ENCODE peak calls at places on chromosome 4, in eight cellular contexts. One of them, this sample, is unnamed.

GRCh38 chr4:123556526-123556925 is 159.9 kb downstream of the SPRY1 start:
- DNase-seq in NB4: no peak
- DNase-seq in activated naive CD4-positive, alpha-beta T cell: no peak
- DNase-seq in SHP77: no peak
- DNase-seq in MCF 10A: no peak
- DNase-seq in pons: no peak
- DNase-seq in EL: no peak
- DNase-seq in RKO: no peak
- DNase-seq in this sample: no peak

GRCh38 chr4:55409468-55410171 is 13.9 kb downstream of the TMEM165 start:
- DNase-seq in NB4: peak
- DNase-seq in activated naive CD4-positive, alpha-beta T cell: no peak
- DNase-seq in SHP77: no peak
- DNase-seq in MCF 10A: no peak
- DNase-seq in pons: peak
- DNase-seq in EL: peak
- DNase-seq in RKO: peak
- DNase-seq in this sample: no peak

GRCh38 chr4:22672944-22673343 is 19.8 kb upstream of the GBA3 start:
- DNase-seq in NB4: no peak
- DNase-seq in activated naive CD4-positive, alpha-beta T cell: no peak
- DNase-seq in SHP77: no peak
- DNase-seq in MCF 10A: no peak
- DNase-seq in pons: no peak
- DNase-seq in EL: no peak
- DNase-seq in RKO: no peak
- DNase-seq in this sample: no peak

GRCh38 chr4:87423313-87424031 is 1.1 kb downstream of the NUDT9 start:
- DNase-seq in NB4: peak
- DNase-seq in activated naive CD4-positive, alpha-beta T cell: no peak
- DNase-seq in SHP77: no peak
- DNase-seq in MCF 10A: peak
- DNase-seq in pons: peak
- DNase-seq in EL: peak
- DNase-seq in RKO: peak
- DNase-seq in this sample: no peak

GRCh38 chr4:182212211-182212761 is 30.9 kb upstream of the TENM3 start:
- DNase-seq in NB4: no peak
- DNase-seq in activated naive CD4-positive, alpha-beta T cell: no peak
- DNase-seq in SHP77: no peak
- DNase-seq in MCF 10A: no peak
- DNase-seq in pons: no peak
- DNase-seq in EL: peak
- DNase-seq in RKO: no peak
- DNase-seq in this sample: no peak

GRCh38 chr4:117549624-117550023 is 464.2 kb upstream of the TRAM1L1 start:
- DNase-seq in NB4: no peak
- DNase-seq in activated naive CD4-positive, alpha-beta T cell: no peak
- DNase-seq in SHP77: no peak
- DNase-seq in MCF 10A: no peak
- DNase-seq in pons: no peak
- DNase-seq in EL: no peak
- DNase-seq in RKO: no peak
- DNase-seq in this sample: no peak

GRCh38 chr4:8580321-8581093 is at the start of gene GPR78:
- DNase-seq in NB4: peak
- DNase-seq in activated naive CD4-positive, alpha-beta T cell: no peak
- DNase-seq in SHP77: no peak
- DNase-seq in MCF 10A: no peak
- DNase-seq in pons: no peak
- DNase-seq in EL: peak
- DNase-seq in RKO: no peak
- DNase-seq in this sample: peak

GRCh38 chr4:121217385-121217784 is 53.3 kb upstream of the TNIP3 start:
- DNase-seq in NB4: peak
- DNase-seq in activated naive CD4-positive, alpha-beta T cell: no peak
- DNase-seq in SHP77: no peak
- DNase-seq in MCF 10A: no peak
- DNase-seq in pons: no peak
- DNase-seq in EL: peak
- DNase-seq in RKO: no peak
- DNase-seq in this sample: peak

GRCh38 chr4:161183729-161184128 is 980.1 kb downstream of the FSTL5 start:
- DNase-seq in NB4: no peak
- DNase-seq in activated naive CD4-positive, alpha-beta T cell: no peak
- DNase-seq in SHP77: no peak
- DNase-seq in MCF 10A: no peak
- DNase-seq in pons: no peak
- DNase-seq in EL: no peak
- DNase-seq in RKO: no peak
- DNase-seq in this sample: no peak

GRCh38 chr4:186722856-186723206 is 825 bp downstream of the FAT1 start:
- DNase-seq in NB4: no peak
- DNase-seq in activated naive CD4-positive, alpha-beta T cell: no peak
- DNase-seq in SHP77: no peak
- DNase-seq in MCF 10A: no peak
- DNase-seq in pons: peak
- DNase-seq in EL: no peak
- DNase-seq in RKO: no peak
- DNase-seq in this sample: no peak

GRCh38 chr4:151641167-151641566 is 119.6 kb downstream of the GATB start:
- DNase-seq in NB4: peak
- DNase-seq in activated naive CD4-positive, alpha-beta T cell: no peak
- DNase-seq in SHP77: no peak
- DNase-seq in MCF 10A: peak
- DNase-seq in pons: no peak
- DNase-seq in EL: peak
- DNase-seq in RKO: no peak
- DNase-seq in this sample: no peak

GRCh38 chr4:94131212-94131611 is 76.5 kb upstream of the SMARCAD1 start:
- DNase-seq in NB4: no peak
- DNase-seq in activated naive CD4-positive, alpha-beta T cell: no peak
- DNase-seq in SHP77: no peak
- DNase-seq in MCF 10A: no peak
- DNase-seq in pons: no peak
- DNase-seq in EL: no peak
- DNase-seq in RKO: no peak
- DNase-seq in this sample: no peak

GRCh38 chr4:7043521-7044414 is 596 bp downstream of the TADA2B start:
- DNase-seq in NB4: peak
- DNase-seq in activated naive CD4-positive, alpha-beta T cell: peak
- DNase-seq in SHP77: no peak
- DNase-seq in MCF 10A: peak
- DNase-seq in pons: no peak
- DNase-seq in EL: peak
- DNase-seq in RKO: peak
- DNase-seq in this sample: no peak

GRCh38 chr4:14434483-14434882 is 567.8 kb upstream of the CPEB2 start:
- DNase-seq in NB4: no peak
- DNase-seq in activated naive CD4-positive, alpha-beta T cell: no peak
- DNase-seq in SHP77: no peak
- DNase-seq in MCF 10A: no peak
- DNase-seq in pons: no peak
- DNase-seq in EL: peak
- DNase-seq in RKO: no peak
- DNase-seq in this sample: no peak

GRCh38 chr4:122639181-122639580 is 18.3 kb upstream of the IL21 start:
- DNase-seq in NB4: no peak
- DNase-seq in activated naive CD4-positive, alpha-beta T cell: no peak
- DNase-seq in SHP77: no peak
- DNase-seq in MCF 10A: no peak
- DNase-seq in pons: no peak
- DNase-seq in EL: no peak
- DNase-seq in RKO: no peak
- DNase-seq in this sample: no peak

GRCh38 chr4:25890653-25891485 is 23.2 kb upstream of the SMIM20 start:
- DNase-seq in NB4: no peak
- DNase-seq in activated naive CD4-positive, alpha-beta T cell: no peak
- DNase-seq in SHP77: no peak
- DNase-seq in MCF 10A: no peak
- DNase-seq in pons: peak
- DNase-seq in EL: no peak
- DNase-seq in RKO: no peak
- DNase-seq in this sample: no peak

GRCh38 chr4:8044699-8045098 is 105.0 kb upstream of the AFAP1 start:
- DNase-seq in NB4: no peak
- DNase-seq in activated naive CD4-positive, alpha-beta T cell: no peak
- DNase-seq in SHP77: peak
- DNase-seq in MCF 10A: no peak
- DNase-seq in pons: peak
- DNase-seq in EL: no peak
- DNase-seq in RKO: no peak
- DNase-seq in this sample: no peak

GRCh38 chr4:86160423-86160822 is 199.4 kb downstream of the MAPK10 start:
- DNase-seq in NB4: no peak
- DNase-seq in activated naive CD4-positive, alpha-beta T cell: no peak
- DNase-seq in SHP77: no peak
- DNase-seq in MCF 10A: no peak
- DNase-seq in pons: no peak
- DNase-seq in EL: no peak
- DNase-seq in RKO: no peak
- DNase-seq in this sample: no peak

GRCh38 chr4:99856166-99856565 is 38.1 kb downstream of the LAMTOR3 start:
- DNase-seq in NB4: peak
- DNase-seq in activated naive CD4-positive, alpha-beta T cell: no peak
- DNase-seq in SHP77: no peak
- DNase-seq in MCF 10A: peak
- DNase-seq in pons: peak
- DNase-seq in EL: peak
- DNase-seq in RKO: peak
- DNase-seq in this sample: no peak

GRCh38 chr4:185127021-185127925 is 15.8 kb upstream of the SLC25A4 start:
- DNase-seq in NB4: no peak
- DNase-seq in activated naive CD4-positive, alpha-beta T cell: peak
- DNase-seq in SHP77: no peak
- DNase-seq in MCF 10A: no peak
- DNase-seq in pons: no peak
- DNase-seq in EL: peak
- DNase-seq in RKO: no peak
- DNase-seq in this sample: no peak

GRCh38 chr4:123587983-123588494 is 191.4 kb downstream of the SPRY1 start:
- DNase-seq in NB4: peak
- DNase-seq in activated naive CD4-positive, alpha-beta T cell: no peak
- DNase-seq in SHP77: peak
- DNase-seq in MCF 10A: peak
- DNase-seq in pons: no peak
- DNase-seq in EL: peak
- DNase-seq in RKO: no peak
- DNase-seq in this sample: peak

GRCh38 chr4:58669783-58670182 is 1559.6 kb upstream of the IGFBP7 start:
- DNase-seq in NB4: no peak
- DNase-seq in activated naive CD4-positive, alpha-beta T cell: no peak
- DNase-seq in SHP77: no peak
- DNase-seq in MCF 10A: no peak
- DNase-seq in pons: no peak
- DNase-seq in EL: no peak
- DNase-seq in RKO: no peak
- DNase-seq in this sample: no peak

GRCh38 chr4:151428346-151428745 is 19.4 kb downstream of the FHIP1A start:
- DNase-seq in NB4: no peak
- DNase-seq in activated naive CD4-positive, alpha-beta T cell: no peak
- DNase-seq in SHP77: no peak
- DNase-seq in MCF 10A: no peak
- DNase-seq in pons: no peak
- DNase-seq in EL: no peak
- DNase-seq in RKO: no peak
- DNase-seq in this sample: no peak

GRCh38 chr4:11073621-11074051 is 355.1 kb downstream of the HS3ST1 start:
- DNase-seq in NB4: peak
- DNase-seq in activated naive CD4-positive, alpha-beta T cell: no peak
- DNase-seq in SHP77: no peak
- DNase-seq in MCF 10A: peak
- DNase-seq in pons: peak
- DNase-seq in EL: no peak
- DNase-seq in RKO: no peak
- DNase-seq in this sample: no peak

GRCh38 chr4:84681488-84682274 is 98.8 kb downstream of the CDS1 start:
- DNase-seq in NB4: peak
- DNase-seq in activated naive CD4-positive, alpha-beta T cell: no peak
- DNase-seq in SHP77: no peak
- DNase-seq in MCF 10A: peak
- DNase-seq in pons: peak
- DNase-seq in EL: peak
- DNase-seq in RKO: no peak
- DNase-seq in this sample: peak

GRCh38 chr4:56871357-56871993 is 36.2 kb upstream of the REST start:
- DNase-seq in NB4: peak
- DNase-seq in activated naive CD4-positive, alpha-beta T cell: no peak
- DNase-seq in SHP77: peak
- DNase-seq in MCF 10A: no peak
- DNase-seq in pons: peak
- DNase-seq in EL: no peak
- DNase-seq in RKO: no peak
- DNase-seq in this sample: no peak

GRCh38 chr4:26273308-26273980 is 47.4 kb upstream of the RBPJ start:
- DNase-seq in NB4: peak
- DNase-seq in activated naive CD4-positive, alpha-beta T cell: no peak
- DNase-seq in SHP77: no peak
- DNase-seq in MCF 10A: no peak
- DNase-seq in pons: peak
- DNase-seq in EL: no peak
- DNase-seq in RKO: no peak
- DNase-seq in this sample: no peak

GRCh38 chr4:139007640-139008039 is 7.9 kb upstream of the NOCT start:
- DNase-seq in NB4: no peak
- DNase-seq in activated naive CD4-positive, alpha-beta T cell: no peak
- DNase-seq in SHP77: no peak
- DNase-seq in MCF 10A: no peak
- DNase-seq in pons: no peak
- DNase-seq in EL: no peak
- DNase-seq in RKO: peak
- DNase-seq in this sample: no peak

GRCh38 chr4:13968723-13969122 is 341.2 kb upstream of the BOD1L1 start:
- DNase-seq in NB4: no peak
- DNase-seq in activated naive CD4-positive, alpha-beta T cell: no peak
- DNase-seq in SHP77: no peak
- DNase-seq in MCF 10A: no peak
- DNase-seq in pons: no peak
- DNase-seq in EL: peak
- DNase-seq in RKO: no peak
- DNase-seq in this sample: no peak

GRCh38 chr4:47475411-47475810 is 9.7 kb upstream of the ATP10D start:
- DNase-seq in NB4: no peak
- DNase-seq in activated naive CD4-positive, alpha-beta T cell: no peak
- DNase-seq in SHP77: no peak
- DNase-seq in MCF 10A: no peak
- DNase-seq in pons: no peak
- DNase-seq in EL: no peak
- DNase-seq in RKO: no peak
- DNase-seq in this sample: no peak

GRCh38 chr4:38266616-38267015 is 306.4 kb downstream of the PTTG2 start:
- DNase-seq in NB4: no peak
- DNase-seq in activated naive CD4-positive, alpha-beta T cell: no peak
- DNase-seq in SHP77: no peak
- DNase-seq in MCF 10A: peak
- DNase-seq in pons: peak
- DNase-seq in EL: peak
- DNase-seq in RKO: peak
- DNase-seq in this sample: no peak

GRCh38 chr4:61532324-61532723 is 332.2 kb downstream of the ADGRL3 start:
- DNase-seq in NB4: no peak
- DNase-seq in activated naive CD4-positive, alpha-beta T cell: no peak
- DNase-seq in SHP77: no peak
- DNase-seq in MCF 10A: no peak
- DNase-seq in pons: no peak
- DNase-seq in EL: no peak
- DNase-seq in RKO: no peak
- DNase-seq in this sample: no peak

GRCh38 chr4:95108883-95109421 is 351.2 kb downstream of the BMPR1B start:
- DNase-seq in NB4: no peak
- DNase-seq in activated naive CD4-positive, alpha-beta T cell: no peak
- DNase-seq in SHP77: no peak
- DNase-seq in MCF 10A: no peak
- DNase-seq in pons: no peak
- DNase-seq in EL: no peak
- DNase-seq in RKO: no peak
- DNase-seq in this sample: no peak

GRCh38 chr4:40908702-40909362 is 159.1 kb downstream of the NSUN7 start:
- DNase-seq in NB4: peak
- DNase-seq in activated naive CD4-positive, alpha-beta T cell: no peak
- DNase-seq in SHP77: peak
- DNase-seq in MCF 10A: peak
- DNase-seq in pons: peak
- DNase-seq in EL: peak
- DNase-seq in RKO: peak
- DNase-seq in this sample: peak